ENCODE peak calls at places on chromosomes 4 and X, in five cellular contexts. S is brain microvascular endothelial cell, F is neural progenitor cell, G is uterus, R is left ventricle myocardium inferior. Q is an unnamed sample.

GRCh38 chrX:103754401-103754800 is 22.2 kb upstream of the PLP1 start:
- DNase-seq in S (no peak), F (no peak), G (no peak), R (no peak), Q (no peak)

GRCh38 chr4:11130195-11130975 is 298.3 kb downstream of the HS3ST1 start:
- DNase-seq in S (peak), F (no peak), G (no peak), R (no peak), Q (no peak)

GRCh38 chr4:96035727-96036126 is 195.8 kb downstream of the PDHA2 start:
- DNase-seq in S (peak), F (peak), G (no peak), R (no peak), Q (no peak)

GRCh38 chr4:29009908-29010307 is 1710.3 kb upstream of the PCDH7 start:
- DNase-seq in S (no peak), F (peak), G (no peak), R (no peak), Q (no peak)

GRCh38 chrX:30301977-30302376 is 7.2 kb downstream of the NR0B1 start:
- DNase-seq in S (peak), F (peak), G (no peak), R (no peak), Q (peak)

GRCh38 chr4:102295153-102295862 is 50.0 kb downstream of the SLC39A8 start:
- DNase-seq in S (no peak), F (no peak), G (no peak), R (no peak), Q (no peak)

GRCh38 chr4:148284526-148285193 is 157.6 kb downstream of the NR3C2 start:
- DNase-seq in S (no peak), F (peak), G (no peak), R (no peak), Q (no peak)

GRCh38 chr4:169800541-169800940 is 42.8 kb upstream of the HPF1 start:
- DNase-seq in S (no peak), F (no peak), G (no peak), R (no peak), Q (no peak)

GRCh38 chr4:128354205-128354821 is 66.7 kb upstream of the PGRMC2 start:
- DNase-seq in S (peak), F (no peak), G (no peak), R (no peak), Q (no peak)

GRCh38 chrX:21373637-21374162 is 518 bp upstream of the CNKSR2 start:
- DNase-seq in S (no peak), F (peak), G (no peak), R (peak), Q (no peak)

GRCh38 chr4:81651500-81651899 is 179.8 kb upstream of the RASGEF1B start:
- DNase-seq in S (peak), F (no peak), G (no peak), R (no peak), Q (no peak)

GRCh38 chrX:42976729-42977366 is 198.9 kb upstream of the PPP1R2C start:
- DNase-seq in S (no peak), F (no peak), G (no peak), R (no peak), Q (no peak)

GRCh38 chr4:94613248-94613647 is 144.5 kb upstream of the BMPR1B start:
- DNase-seq in S (no peak), F (no peak), G (no peak), R (no peak), Q (no peak)

GRCh38 chrX:43679778-43680177 is 23.7 kb downstream of the MAOA start:
- DNase-seq in S (no peak), F (no peak), G (no peak), R (no peak), Q (no peak)

GRCh38 chr4:83552924-83553323 is 17.0 kb downstream of the GPAT3 start:
- DNase-seq in S (peak), F (no peak), G (no peak), R (no peak), Q (no peak)

GRCh38 chrX:38089173-38089982 is 83.0 kb downstream of the SYTL5 start:
- DNase-seq in S (no peak), F (no peak), G (no peak), R (no peak), Q (no peak)

GRCh38 chr4:176123710-176124407 is 58.2 kb downstream of the WDR17 start:
- DNase-seq in S (no peak), F (peak), G (no peak), R (no peak), Q (peak)

GRCh38 chrX:125507119-125507518 is 187.4 kb downstream of the TEX13C start:
- DNase-seq in S (peak), F (no peak), G (no peak), R (no peak), Q (no peak)

GRCh38 chr4:128565565-128566186 is 243.8 kb upstream of the JADE1 start:
- DNase-seq in S (no peak), F (peak), G (peak), R (peak), Q (peak)

GRCh38 chr4:13920901-13921300 is 293.4 kb upstream of the BOD1L1 start:
- DNase-seq in S (peak), F (no peak), G (peak), R (no peak), Q (peak)

GRCh38 chr4:77044458-77045124 is 31.2 kb downstream of the CCNI start:
- DNase-seq in S (no peak), F (peak), G (no peak), R (no peak), Q (no peak)

GRCh38 chr4:125750827-125751466 is 436.2 kb downstream of the FAT4 start:
- DNase-seq in S (peak), F (peak), G (peak), R (no peak), Q (peak)

GRCh38 chr4:128068927-128069326 is 7.8 kb downstream of the LARP1B start:
- DNase-seq in S (peak), F (peak), G (no peak), R (no peak), Q (peak)

GRCh38 chr4:1039493-1040343 is 28.3 kb downstream of the FGFRL1 start:
- DNase-seq in S (peak), F (peak), G (peak), R (no peak), Q (peak)

GRCh38 chrX:141989802-141990201 is 86.1 kb downstream of the MAGEC1 start:
- DNase-seq in S (no peak), F (no peak), G (no peak), R (no peak), Q (no peak)

GRCh38 chr4:141339966-141340365 is 119.3 kb downstream of the ZNF330 start:
- DNase-seq in S (no peak), F (no peak), G (no peak), R (no peak), Q (no peak)

GRCh38 chrX:119421306-119421705 is 22.2 kb downstream of the SLC25A43 start:
- DNase-seq in S (no peak), F (no peak), G (no peak), R (no peak), Q (no peak)

GRCh38 chr4:10587697-10588096 is 96.9 kb downstream of the CLNK start:
- DNase-seq in S (no peak), F (no peak), G (no peak), R (no peak), Q (no peak)

GRCh38 chr4:146545102-146545501 is 23.4 kb upstream of the SLC10A7 start:
- DNase-seq in S (peak), F (peak), G (no peak), R (no peak), Q (peak)

GRCh38 chr4:184534511-184535391 is 60.4 kb upstream of the IRF2 start:
- DNase-seq in S (peak), F (no peak), G (no peak), R (no peak), Q (no peak)

GRCh38 chr4:26061248-26061986 is 147.4 kb downstream of the SMIM20 start:
- DNase-seq in S (peak), F (peak), G (no peak), R (no peak), Q (peak)

GRCh38 chrX:69314436-69315348 is 149.4 kb upstream of the PJA1 start:
- DNase-seq in S (no peak), F (peak), G (no peak), R (no peak), Q (peak)

GRCh38 chr4:141853091-141853734 is 216.8 kb downstream of the IL15 start:
- DNase-seq in S (no peak), F (no peak), G (no peak), R (no peak), Q (no peak)

GRCh38 chr4:72205831-72206230 is 174.0 kb downstream of the NPFFR2 start:
- DNase-seq in S (no peak), F (no peak), G (no peak), R (no peak), Q (no peak)

GRCh38 chrX:42783456-42783855 is 5.5 kb upstream of the PPP1R2C start:
- DNase-seq in S (no peak), F (no peak), G (no peak), R (no peak), Q (no peak)

GRCh38 chr4:87659247-87659931 is 9.3 kb downstream of the DMP1 start:
- DNase-seq in S (no peak), F (no peak), G (no peak), R (no peak), Q (no peak)

GRCh38 chrX:9797961-9798360 is 11.7 kb downstream of the SHROOM2 start:
- DNase-seq in S (no peak), F (no peak), G (no peak), R (no peak), Q (peak)

GRCh38 chr4:139934336-139934735 is 219.6 kb downstream of the MAML3 start:
- DNase-seq in S (no peak), F (no peak), G (peak), R (no peak), Q (no peak)

GRCh38 chr4:181564616-181565015 is 678.6 kb upstream of the TENM3 start:
- DNase-seq in S (no peak), F (no peak), G (no peak), R (no peak), Q (no peak)

GRCh38 chr4:181566490-181566889 is 676.7 kb upstream of the TENM3 start:
- DNase-seq in S (peak), F (no peak), G (no peak), R (peak), Q (no peak)

GRCh38 chr4:181569553-181569952 is 673.6 kb upstream of the TENM3 start:
- DNase-seq in S (peak), F (peak), G (no peak), R (no peak), Q (no peak)
- TF ChIP-seq CTCF in S (peak), F (peak), G (no peak), R (peak), Q (peak)

DNA sequence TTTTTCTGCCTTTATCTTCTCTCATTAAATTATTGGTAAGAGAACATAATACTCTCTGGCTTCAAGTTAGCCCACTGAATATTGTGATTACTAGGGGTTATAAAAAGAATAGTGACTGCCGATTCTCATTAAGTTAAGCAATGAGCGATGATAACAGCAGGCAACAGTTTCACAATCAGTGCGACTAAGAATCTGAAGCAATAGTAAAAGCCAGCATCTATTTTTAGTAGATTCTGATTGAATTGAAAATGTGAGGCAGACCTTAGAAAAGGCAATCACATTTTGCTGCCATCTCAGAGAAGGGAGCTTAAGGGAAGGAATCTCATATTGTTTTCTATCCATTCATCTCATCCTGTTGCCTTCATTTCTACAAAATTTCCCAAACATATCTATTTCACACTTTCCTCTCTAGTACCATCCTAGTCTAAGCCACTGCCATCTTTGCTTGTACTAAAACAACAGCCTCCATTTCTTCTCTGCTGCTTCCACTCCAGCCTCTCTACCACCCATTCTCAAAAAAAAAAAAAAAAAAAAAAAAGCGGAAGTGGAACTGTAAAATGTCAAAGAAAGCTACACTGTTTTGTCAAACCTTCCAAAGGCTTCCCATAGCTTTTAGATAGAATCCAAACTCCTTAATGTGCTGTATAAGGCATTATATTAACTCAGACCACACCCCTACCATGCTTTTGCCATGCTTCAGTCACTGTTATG is 17.4 kb downstream of the GABRA4 start:
- DNase-seq in S (no peak), F (no peak), G (no peak), R (no peak), Q (no peak)
- H3K27ac ChIP-seq in S (no peak), F (no peak), G (no peak), R (no peak), Q (no peak)

DNA sequence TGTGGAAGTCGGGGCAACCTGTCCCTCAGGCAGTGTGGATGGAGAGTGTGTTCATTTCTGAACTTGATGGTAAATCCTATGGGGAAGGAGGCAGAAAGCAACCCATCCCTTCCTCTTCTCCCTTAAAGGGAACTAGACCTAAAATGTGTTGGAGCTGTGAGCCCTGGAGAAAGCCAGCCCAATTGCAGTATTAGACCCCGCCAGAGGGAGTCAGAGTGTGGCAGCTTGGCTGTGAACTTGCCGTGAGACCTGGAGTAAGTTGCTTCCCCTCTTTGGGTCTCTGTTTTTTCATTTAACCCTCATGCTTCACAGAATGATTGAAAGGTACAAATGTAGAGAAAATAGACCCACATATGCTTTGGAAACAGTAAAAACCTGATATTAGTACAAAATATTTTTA is 108.7 kb upstream of the PAK3 start:
- DNase-seq in S (no peak), F (no peak), G (no peak), R (no peak), Q (peak)
- TF ChIP-seq CTCF in S (peak), F (peak), G (no peak), R (no peak), Q (peak)

GRCh38 chr4:114603455-114603854 is 4.8 kb downstream of the UGT8 start:
- DNase-seq in S (no peak), F (no peak), G (no peak), R (no peak), Q (no peak)
- H3K27ac ChIP-seq in S (no peak), F (no peak), G (no peak), R (no peak), Q (no peak)

DNA sequence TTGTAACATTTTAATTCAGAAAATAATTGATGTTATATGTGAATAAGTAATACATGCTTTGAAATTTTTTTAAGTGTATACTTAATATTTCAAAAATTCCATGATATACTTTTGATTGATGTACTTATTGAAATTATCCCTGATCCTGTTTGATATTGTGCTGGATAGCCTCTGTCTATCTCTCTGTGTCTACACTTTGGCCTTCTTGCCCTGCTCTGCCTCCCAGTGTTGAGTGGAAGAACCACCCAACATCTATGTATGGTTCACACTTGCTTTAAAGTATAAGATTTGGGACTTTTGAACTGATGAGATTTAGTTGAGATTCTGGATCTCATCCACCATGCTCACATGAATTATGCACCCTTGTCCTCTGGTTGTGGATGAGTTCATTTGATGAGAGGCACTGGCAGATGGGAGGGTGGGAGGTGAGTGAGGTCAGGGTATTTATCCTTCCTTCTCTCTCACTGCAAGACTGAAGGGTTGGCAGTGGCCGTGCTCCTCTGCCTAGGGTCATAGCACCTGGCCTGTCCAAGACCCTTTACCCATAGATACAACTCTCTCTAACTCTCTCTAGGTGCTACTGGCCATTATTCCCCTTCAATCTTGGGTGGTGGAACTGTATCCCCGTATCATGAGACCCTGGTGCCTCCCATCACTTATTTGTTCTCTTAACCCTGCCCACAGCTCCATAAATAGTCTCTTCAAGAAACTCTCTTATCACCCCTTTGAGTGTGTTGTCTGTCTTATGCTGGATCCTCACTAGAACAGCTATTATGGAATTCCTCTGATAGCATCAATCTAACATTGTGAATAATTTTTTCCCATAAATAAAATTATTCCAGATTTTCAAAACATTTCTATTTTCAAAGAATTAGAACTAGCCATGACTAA is 75.2 kb downstream of the CORIN start:
- DNase-seq in S (no peak), F (no peak), G (no peak), R (no peak), Q (no peak)
- TF ChIP-seq CTCF in S (no peak), F (no peak), G (no peak), R (peak), Q (peak)

GRCh38 chr4:115332078-115332477 is 218.7 kb upstream of the NDST4 start:
- DNase-seq in S (no peak), F (no peak), G (no peak), R (no peak), Q (no peak)
- H3K27ac ChIP-seq in S (no peak), F (no peak), G (no peak), R (no peak), Q (no peak)

DNA sequence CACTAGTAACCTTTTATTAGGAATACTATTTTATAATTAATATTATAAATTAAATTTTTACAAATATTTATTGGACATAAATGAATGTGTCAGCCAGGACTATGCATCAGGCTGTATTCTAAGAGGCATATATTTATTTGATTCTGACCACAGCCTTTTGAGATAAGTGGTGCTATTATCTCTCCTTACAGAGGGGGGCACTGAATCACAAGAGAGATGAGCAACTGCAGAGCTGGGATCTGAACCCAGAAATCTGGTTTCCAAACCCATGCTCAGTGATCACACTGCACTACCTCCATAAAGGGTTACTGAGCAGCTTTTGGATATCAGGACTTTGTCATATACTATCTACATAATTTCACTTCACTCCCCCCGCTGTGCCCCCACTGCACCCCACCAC is 322.0 kb downstream of the TMA16 start:
- DNase-seq in S (no peak), F (peak), G (no peak), R (no peak), Q (no peak)
- TF ChIP-seq CTCF in S (no peak), F (peak), G (no peak), R (no peak), Q (peak)